ENCODE peak calls at places on chromosomes 7 and 10, in ten cellular contexts. U is mesenchymal stem cell; Z is left ventricle myocardium inferior; M is CD8-positive, alpha-beta T cell; Y is heart right ventricle; P is upper lobe of right lung; F is spleen; Q is stomach; O is colonic mucosa; J is right atrium auricular region. I is an unnamed sample.

GRCh38 chr7:110157631-110158362 is 933.1 kb upstream of the LRRN3 start:
- DNase-seq in U (peak), Z (no peak), Q (no peak), P (no peak), F (no peak), Y (no peak), J (no peak), M (no peak), O (no peak), I (peak)

GRCh38 chr7:95190515-95190914 is 133.8 kb downstream of the PON1 start:
- DNase-seq in Q (no peak), M (no peak), Z (no peak), U (no peak), F (no peak), Y (no peak), P (no peak), J (no peak), O (no peak), I (peak)

GRCh38 chr10:58782876-58783859 is 270.5 kb downstream of the BICC1 start:
- DNase-seq in O (peak), U (no peak), J (peak), F (no peak), Q (no peak), P (no peak), Y (peak), Z (peak), M (no peak), I (no peak)

GRCh38 chr10:60186315-60187071 is 203.2 kb downstream of the ANK3 start:
- DNase-seq in J (peak), F (no peak), M (no peak), P (no peak), Y (peak), Q (peak), Z (peak), U (no peak), O (no peak), I (no peak)

GRCh38 chr7:51666751-51667150 is 350.1 kb upstream of the COBL start:
- DNase-seq in P (no peak), U (no peak), Q (no peak), F (no peak), O (no peak), M (no peak), J (no peak), Z (no peak), Y (no peak), I (no peak)

GRCh38 chr10:129531195-129531968 is 64.3 kb downstream of the MGMT start:
- DNase-seq in O (no peak), Z (no peak), J (no peak), Q (no peak), F (no peak), U (peak), P (no peak), M (no peak), Y (no peak), I (peak)

GRCh38 chr7:51732951-51733350 is 416.3 kb upstream of the COBL start:
- DNase-seq in O (no peak), U (no peak), J (no peak), F (no peak), P (no peak), Q (no peak), Y (no peak), Z (no peak), M (no peak), I (no peak)

GRCh38 chr7:122886357-122887081 is at the start of gene CADPS2:
- DNase-seq in O (peak), M (no peak), P (peak), F (peak), J (peak), Z (peak), Y (peak), U (peak), Q (peak), I (peak)

GRCh38 chr10:76049581-76050290 is 618.3 kb downstream of the LRMDA start:
- DNase-seq in Q (no peak), P (no peak), U (peak), Y (no peak), F (no peak), O (no peak), M (no peak), J (no peak), Z (no peak), I (no peak)

GRCh38 chr10:127942811-127943210 is 35.9 kb downstream of the PTPRE start:
- DNase-seq in O (no peak), Y (no peak), J (no peak), Q (no peak), M (no peak), U (peak), P (no peak), F (no peak), Z (no peak), I (no peak)

GRCh38 chr10:99403674-99404073 is 26.8 kb downstream of the GOT1 start:
- DNase-seq in M (no peak), F (no peak), Z (no peak), U (no peak), P (no peak), J (no peak), Y (no peak), O (no peak), Q (no peak), I (no peak)

GRCh38 chr7:26553582-26553981 is 261.9 kb downstream of the SNX10 start:
- DNase-seq in P (no peak), O (no peak), Z (no peak), J (no peak), Q (no peak), U (no peak), M (no peak), Y (no peak), F (no peak), I (no peak)
- H3K27ac ChIP-seq in P (no peak), O (no peak), Z (no peak), J (no peak), Q (no peak), U (no peak), M (no peak), Y (no peak), F (no peak), I (no peak)

GRCh38 chr7:106735637-106736036 is 74.7 kb upstream of the CCDC71L start:
- DNase-seq in Y (no peak), P (no peak), M (no peak), Z (no peak), Q (no peak), O (no peak), J (no peak), U (no peak), F (no peak), I (no peak)

GRCh38 chr7:106737202-106737562 is 76.2 kb upstream of the CCDC71L start:
- DNase-seq in Y (no peak), Q (no peak), J (no peak), P (no peak), U (peak), F (no peak), O (no peak), Z (no peak), M (no peak), I (peak)

GRCh38 chr7:106732045-106732444 is 71.1 kb upstream of the CCDC71L start:
- DNase-seq in M (no peak), Y (no peak), J (no peak), P (no peak), O (no peak), F (no peak), U (no peak), Z (no peak), Q (no peak), I (no peak)

GRCh38 chr7:106736508-106737201 is 75.7 kb upstream of the CCDC71L start:
- DNase-seq in P (no peak), O (peak), U (peak), F (no peak), Q (peak), J (no peak), Z (no peak), Y (no peak), M (no peak), I (peak)

GRCh38 chr7:106736123-106736507 is 75.2 kb upstream of the CCDC71L start:
- DNase-seq in M (no peak), Z (no peak), Q (no peak), O (no peak), P (no peak), J (no peak), Y (no peak), F (no peak), U (no peak), I (no peak)
- H3K27ac ChIP-seq in M (no peak), Z (no peak), Q (no peak), O (no peak), P (no peak), J (no peak), Y (no peak), F (no peak), U (no peak), I (peak)

GRCh38 chr10:29859521-29860130 is 199.8 kb downstream of the JCAD start:
- DNase-seq in J (no peak), Q (no peak), U (no peak), O (no peak), Z (no peak), P (no peak), Y (no peak), M (no peak), F (no peak), I (no peak)

GRCh38 chr10:29861811-29862505 is 197.4 kb downstream of the JCAD start:
- DNase-seq in Z (no peak), J (no peak), Y (no peak), O (no peak), F (no peak), M (no peak), P (no peak), U (no peak), Q (no peak), I (no peak)

GRCh38 chr10:29858352-29859267 is 200.8 kb downstream of the JCAD start:
- DNase-seq in Z (peak), Q (peak), F (no peak), M (no peak), P (peak), U (peak), O (peak), Y (peak), J (peak), I (peak)

GRCh38 chr10:29857843-29858242 is 201.5 kb downstream of the JCAD start:
- DNase-seq in U (no peak), F (no peak), Y (no peak), P (no peak), Z (no peak), Q (no peak), J (no peak), M (no peak), O (no peak), I (no peak)

DNA sequence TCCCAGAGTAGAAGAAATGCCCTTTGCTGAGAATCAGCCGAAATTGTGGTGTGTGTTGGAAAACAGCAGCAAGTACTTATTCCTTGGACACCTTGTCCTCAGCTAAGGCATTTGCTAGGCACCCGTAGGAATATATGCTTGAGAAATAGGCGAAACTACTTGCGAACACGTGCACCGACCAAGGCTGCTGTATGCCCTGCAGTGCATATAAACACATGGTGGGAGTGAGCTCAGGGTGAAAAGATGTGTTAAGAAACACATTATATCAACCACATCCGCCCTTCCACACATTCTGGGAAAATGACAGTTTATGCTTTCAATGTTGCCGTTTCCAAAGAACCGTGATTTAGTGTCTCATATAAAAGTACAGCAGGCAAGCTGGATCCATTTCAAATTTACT is 199.2 kb downstream of the JCAD start:
- DNase-seq in M (no peak), O (no peak), U (peak), Z (no peak), Y (no peak), Q (no peak), F (no peak), J (no peak), P (no peak), I (no peak)
- H3K27ac ChIP-seq in M (no peak), O (no peak), U (peak), Z (no peak), Y (no peak), Q (peak), F (no peak), J (no peak), P (no peak), I (no peak)

GRCh38 chr7:80134536-80135305 is at the start of gene GNAI1:
- DNase-seq in M (no peak), O (peak), Q (peak), U (peak), J (peak), F (peak), Z (peak), P (peak), Y (peak), I (peak)
- H3K27ac ChIP-seq in M (peak), O (peak), Q (peak), U (peak), J (peak), F (peak), Z (peak), P (peak), Y (peak), I (peak)

GRCh38 chr10:131041361-131041916 is 270.1 kb downstream of the TCERG1L start:
- DNase-seq in F (peak), P (no peak), J (no peak), U (no peak), O (no peak), Y (no peak), Q (no peak), M (no peak), Z (no peak), I (no peak)

GRCh38 chr10:131034451-131034850 is 277.1 kb downstream of the TCERG1L start:
- DNase-seq in U (no peak), O (no peak), M (no peak), P (no peak), Y (no peak), Z (no peak), Q (no peak), J (no peak), F (no peak), I (no peak)

GRCh38 chr10:131033166-131034085 is 278.1 kb downstream of the TCERG1L start:
- DNase-seq in Q (peak), P (no peak), M (no peak), O (no peak), U (no peak), F (no peak), Z (no peak), Y (no peak), J (no peak), I (no peak)

GRCh38 chr10:131035779-131036178 is 275.7 kb downstream of the TCERG1L start:
- DNase-seq in Z (no peak), P (no peak), F (no peak), O (no peak), Q (peak), U (no peak), J (no peak), M (no peak), Y (no peak), I (no peak)

GRCh38 chr10:131038056-131038455 is 273.5 kb downstream of the TCERG1L start:
- DNase-seq in Y (no peak), J (no peak), M (no peak), P (no peak), F (no peak), Q (peak), Z (no peak), U (no peak), O (no peak), I (no peak)
- H3K27ac ChIP-seq in Y (no peak), J (no peak), M (no peak), P (no peak), F (no peak), Q (no peak), Z (no peak), U (no peak), O (no peak), I (no peak)

I was measured in GM23338.